ENCODE peak calls at places on chromosomes 13 and 19, in four cellular contexts. Y, I, N and Q are unnamed samples.

GRCh38 chr13:111546921-111547675 is 226.7 kb downstream of the TEX29 start:
- DNase-seq in Y (no peak), N (no peak), I (no peak), Q (no peak)

GRCh38 chr13:90690458-90691063 is 656.9 kb upstream of the MIR17HG start:
- DNase-seq in Y (no peak), I (no peak), N (no peak), Q (no peak)

GRCh38 chr19:6481541-6482342 is at the start of gene DENND1C:
- DNase-seq in Y (peak; percentile 45), N (peak; percentile 65), I (peak; percentile 47), Q (no peak)

GRCh38 chr13:90683711-90684131 is 663.8 kb upstream of the MIR17HG start:
- DNase-seq in N (no peak), Y (no peak), I (no peak), Q (no peak)

GRCh38 chr19:38221919-38222828 is 1.8 kb downstream of the DPF1 start:
- DNase-seq in N (no peak), I (no peak), Y (no peak), Q (no peak)

GRCh38 chr13:74633734-74634133 is 499.5 kb upstream of the KLF12 start:
- DNase-seq in N (no peak), I (no peak), Y (no peak), Q (no peak)

GRCh38 chr19:15178629-15179308 is 22.0 kb downstream of the NOTCH3 start:
- DNase-seq in I (no peak), Y (no peak), N (peak; percentile 74), Q (no peak)

GRCh38 chr13:24834902-24835510 is 71.0 kb downstream of the RNF17 start:
- DNase-seq in Y (no peak), I (no peak), N (no peak), Q (no peak)

GRCh38 chr19:57747472-57747807 is 825 bp downstream of the ZNF776 start:
- DNase-seq in N (no peak), Y (no peak), I (no peak), Q (no peak)

GRCh38 chr19:6276447-6276846 is 3.3 kb downstream of the MLLT1 start:
- DNase-seq in Y (no peak), I (no peak), N (no peak), Q (no peak)

GRCh38 chr19:41064974-41065569 is 23.2 kb upstream of the CYP2A13 start:
- DNase-seq in I (no peak), N (no peak), Y (no peak), Q (peak; percentile 3)

DNA sequence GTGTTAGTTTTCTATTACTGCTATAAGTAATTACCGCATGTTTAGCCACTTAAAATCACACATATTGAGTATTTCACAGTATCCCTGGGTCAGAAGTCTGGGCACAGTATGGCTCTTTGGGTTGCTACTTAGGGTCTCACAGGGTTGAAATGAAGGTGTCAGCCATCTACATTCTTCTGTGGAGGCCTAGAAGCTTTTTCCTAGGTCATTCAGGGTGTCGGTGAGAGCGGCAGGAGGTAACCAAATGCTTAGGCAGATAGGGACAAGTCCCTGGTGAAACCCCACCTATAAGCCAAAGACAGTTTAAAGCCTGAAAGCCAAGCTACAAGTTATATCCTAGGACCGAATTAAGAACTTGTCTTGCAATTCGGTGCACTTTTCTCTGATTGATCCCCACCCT is 856.7 kb downstream of the PCDH17 start:
- DNase-seq in I (no peak), N (no peak), Y (no peak), Q (no peak)
- H3K27me3 ChIP-seq in I (no peaks in the 10 kb centered on the region), N (no peaks in the 10 kb centered on the region), Y (no peaks in the 10 kb centered on the region), Q (no peaks in the 10 kb centered on the region)

GRCh38 chr19:35777961-35778360 is 2.6 kb downstream of the ARHGAP33 start:
- DNase-seq in I (no peak), Y (no peak), N (no peak), Q (no peak)
- H3K9ac ChIP-seq in I (no peak overlapping the region), Y (no peak overlapping the region), N (no peak overlapping the region), Q (peak overlapping the region; percentile 21)

GRCh38 chr13:102900193-102900608 is 54.4 kb downstream of the ERCC5 start:
- DNase-seq in I (peak; percentile 72), Y (no peak), N (no peak), Q (no peak)

GRCh38 chr13:102901056-102901455 is 55.2 kb downstream of the ERCC5 start:
- DNase-seq in N (no peak), I (no peak), Y (no peak), Q (no peak)

GRCh38 chr13:102903659-102904407 is 58.0 kb downstream of the ERCC5 start:
- DNase-seq in Y (no peak), I (no peak), N (no peak), Q (no peak)

GRCh38 chr13:102902789-102903347 is 57.0 kb downstream of the ERCC5 start:
- DNase-seq in I (peak; percentile 22), Y (no peak), N (peak; percentile 55), Q (no peak)

GRCh38 chr13:102901615-102902305 is 55.9 kb downstream of the ERCC5 start:
- DNase-seq in N (no peak), I (no peak), Y (no peak), Q (no peak)
- TF ChIP-seq SUZ12 in N (no peak), I (no peak), Y (no peak), Q (no peak)

GRCh38 chr19:17790059-17790780 is 4.7 kb upstream of the B3GNT3 start:
- DNase-seq in N (no peak), I (no peak), Y (no peak), Q (no peak)
- H3K27me3 ChIP-seq in N (no peaks in the 10 kb centered on the region), I (no peaks in the 10 kb centered on the region), Y (peaks cover 6% of the 10 kb centered on the region), Q (peaks cover 18% of the 10 kb centered on the region)

DNA sequence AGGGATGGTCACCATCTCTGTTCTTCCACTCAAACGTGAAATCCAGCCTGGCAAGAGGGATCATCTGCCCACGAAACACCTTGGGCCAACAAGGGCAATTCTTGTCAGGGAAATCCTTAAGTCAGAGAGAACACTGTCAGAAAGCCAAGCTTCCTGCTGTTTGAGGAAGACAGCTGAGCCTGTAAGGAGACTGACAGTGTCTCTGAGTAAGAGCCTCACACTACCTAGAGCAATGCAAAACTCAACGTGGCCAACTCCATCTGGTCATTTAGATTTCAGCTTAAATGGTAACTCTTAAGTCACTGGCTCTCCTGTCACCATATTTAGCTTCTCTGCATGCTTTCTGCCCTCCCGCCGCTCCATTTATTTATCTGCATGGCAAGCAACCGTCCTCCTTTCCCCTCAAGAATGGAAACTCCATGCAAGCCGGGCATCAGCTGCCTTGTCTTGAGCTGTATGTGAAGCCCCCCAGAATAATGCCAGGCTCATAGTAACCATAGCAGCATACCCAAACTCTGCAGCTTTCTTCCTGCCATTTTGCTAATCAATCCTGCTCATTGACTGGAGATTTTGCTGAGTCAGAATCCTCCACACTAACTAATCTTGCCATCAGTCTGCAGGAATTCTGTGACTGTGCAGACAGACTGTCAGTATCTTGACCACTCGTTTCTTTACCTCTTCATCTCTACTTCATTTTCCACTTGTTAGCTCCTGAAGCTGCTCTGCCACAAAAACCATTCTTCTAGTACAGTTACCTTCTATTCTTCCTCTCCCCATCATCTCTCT is 159.8 kb downstream of the IRS2 start:
- DNase-seq in I (no peak), Y (no peak), N (no peak), Q (no peak)
- H3K9ac ChIP-seq in I (no peak overlapping the region), Y (no peak overlapping the region), N (no peak overlapping the region), Q (no peak overlapping the region)

GRCh38 chr13:34176636-34177035 is 358.7 kb downstream of the RFC3 start:
- DNase-seq in N (no peak), I (no peak), Y (no peak), Q (no peak)

GRCh38 chr13:34174671-34175145 is 356.8 kb downstream of the RFC3 start:
- DNase-seq in Y (no peak), N (no peak), I (no peak), Q (no peak)

GRCh38 chr13:34179481-34179880 is 361.5 kb downstream of the RFC3 start:
- DNase-seq in N (no peak), I (no peak), Y (no peak), Q (no peak)
- TF ChIP-seq SUZ12 in N (no peak), I (no peak), Y (no peak), Q (no peak)